ENCODE peak calls at places on chromosomes 11 and 22, in nine cellular contexts. H is lower lobe of right lung; V is CD4-positive, CD25-positive, alpha-beta regulatory T cell; E is SK-N-MC; Z is thoracic aorta; N is fibroblast of mammary gland; S is pancreas; A is astrocyte of the cerebellum; G is Peyer's patch. P is an unnamed sample.

GRCh38 chr11:80320765-80321164 is 879.9 kb upstream of the TENM4 start:
- DNase-seq in H (no peak), V (no peak), E (no peak), Z (no peak), N (no peak), S (no peak), A (no peak), G (no peak), P (no peak)

GRCh38 chr22:30392661-30393321 is 4.0 kb upstream of the SEC14L2 start:
- DNase-seq in H (no peak), V (no peak), E (no peak), Z (no peak), N (no peak), S (no peak), A (no peak), G (no peak), P (no peak)

GRCh38 chr11:67082071-67082791 is 25.6 kb downstream of the RHOD start:
- DNase-seq in H (no peak), V (no peak), E (no peak), Z (no peak), N (peak; percentile 12), S (no peak), A (no peak), G (no peak), P (no peak)

GRCh38 chr11:121270286-121270685 is 22.3 kb upstream of the SC5D start:
- DNase-seq in H (no peak), V (no peak), E (no peak), Z (no peak), N (no peak), S (no peak), A (no peak), G (no peak), P (no peak)

GRCh38 chr11:47466701-47467250 is 17.8 kb upstream of the RAPSN start:
- DNase-seq in H (no peak), V (no peak), E (no peak), Z (no peak), N (peak; percentile 42), S (peak; percentile 75), A (peak; percentile 67), G (peak; percentile 57), P (peak; percentile 87)

GRCh38 chr22:23816552-23816976 is 22.2 kb downstream of the DERL3 start:
- DNase-seq in H (peak; percentile 14), V (no peak), E (no peak), Z (no peak), N (no peak), S (no peak), A (no peak), G (no peak), P (no peak)

GRCh38 chr22:40180403-40180802 is 2.7 kb downstream of the TNRC6B start:
- DNase-seq in H (no peak), V (no peak), E (no peak), Z (no peak), N (peak; percentile 59), S (no peak), A (no peak), G (no peak), P (no peak)

GRCh38 chr11:23725752-23726151 is 771.1 kb upstream of the LUZP2 start:
- DNase-seq in H (no peak), V (no peak), E (no peak), Z (no peak), N (peak; percentile 40), S (no peak), A (peak; percentile 12), G (no peak), P (peak; percentile 32)

GRCh38 chr11:4607111-4607510 is 920 bp downstream of the TRIM68 start:
- DNase-seq in H (no peak), V (no peak), E (no peak), Z (no peak), N (peak; percentile 32), S (no peak), A (no peak), G (no peak), P (peak; percentile 13)

GRCh38 chr11:4605057-4605456 is 3.0 kb downstream of the TRIM68 start:
- DNase-seq in H (no peak), V (no peak), E (no peak), Z (no peak), N (no peak), S (no peak), A (no peak), G (no peak), P (no peak)

GRCh38 chr11:4610258-4610935 is 2.4 kb upstream of the TRIM68 start:
- DNase-seq in H (no peak), V (no peak), E (no peak), Z (no peak), N (no peak), S (no peak), A (no peak), G (no peak), P (peak; percentile 67)

GRCh38 chr11:4607782-4608666 is at the start of gene TRIM68:
- DNase-seq in H (peak; percentile 97), V (peak; percentile 90), E (peak; percentile 66), Z (peak; percentile 83), N (peak; percentile 93), S (peak; percentile 97), A (peak; percentile 90), G (peak; percentile 96), P (peak; percentile 96)

DNA sequence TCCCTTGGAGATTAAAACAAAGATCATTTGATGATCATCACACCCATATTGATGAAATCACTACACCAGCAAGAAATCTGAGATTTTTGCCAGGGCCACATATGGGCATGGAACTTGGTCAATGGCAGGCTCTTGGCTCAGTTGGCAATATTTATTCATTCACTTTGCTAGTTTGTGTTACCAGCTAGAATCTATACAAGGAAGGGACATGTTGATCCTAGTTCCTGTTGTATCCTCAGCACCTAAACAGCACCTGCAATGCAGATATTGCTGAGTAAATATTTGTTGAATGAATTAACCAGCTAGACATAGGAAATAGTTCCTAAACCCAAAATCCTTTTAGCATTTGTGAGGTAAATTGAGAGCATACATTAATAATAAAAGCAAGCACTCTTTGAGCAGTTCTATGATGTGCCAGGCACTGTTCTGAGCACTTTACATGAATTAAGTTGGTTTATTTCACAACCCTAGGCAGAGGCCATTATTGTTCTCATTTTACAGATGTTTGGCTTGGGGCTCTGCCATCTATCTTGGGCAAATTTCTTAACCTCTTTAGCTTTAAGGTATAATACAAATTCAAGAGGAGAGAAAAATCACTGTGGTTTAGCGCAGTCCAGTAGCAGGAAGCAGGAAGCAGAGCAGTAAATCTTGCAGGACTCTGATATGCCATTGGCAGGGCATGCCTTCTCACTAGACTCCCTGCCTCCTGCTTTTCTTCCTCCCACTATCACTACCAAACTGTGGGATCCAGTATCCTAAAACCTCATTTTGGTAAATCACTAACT is 1.6 kb downstream of the TRIM68 start:
- DNase-seq in H (no peak), V (no peak), E (no peak), Z (no peak), N (peak; percentile 43), S (no peak), A (peak; percentile 5), G (no peak), P (peak; percentile 42)
- H3K4me3 ChIP-seq in H (peak overlapping the region; percentile 75), V (peak overlapping the region; percentile 94), E (peak overlapping the region; percentile 93), Z (peak overlapping the region; percentile 83), N (no peak overlapping the region), S (peak overlapping the region; percentile 69), A (peak overlapping the region; percentile 69), G (peak overlapping the region; percentile 86), P (no peak overlapping the region)

DNA sequence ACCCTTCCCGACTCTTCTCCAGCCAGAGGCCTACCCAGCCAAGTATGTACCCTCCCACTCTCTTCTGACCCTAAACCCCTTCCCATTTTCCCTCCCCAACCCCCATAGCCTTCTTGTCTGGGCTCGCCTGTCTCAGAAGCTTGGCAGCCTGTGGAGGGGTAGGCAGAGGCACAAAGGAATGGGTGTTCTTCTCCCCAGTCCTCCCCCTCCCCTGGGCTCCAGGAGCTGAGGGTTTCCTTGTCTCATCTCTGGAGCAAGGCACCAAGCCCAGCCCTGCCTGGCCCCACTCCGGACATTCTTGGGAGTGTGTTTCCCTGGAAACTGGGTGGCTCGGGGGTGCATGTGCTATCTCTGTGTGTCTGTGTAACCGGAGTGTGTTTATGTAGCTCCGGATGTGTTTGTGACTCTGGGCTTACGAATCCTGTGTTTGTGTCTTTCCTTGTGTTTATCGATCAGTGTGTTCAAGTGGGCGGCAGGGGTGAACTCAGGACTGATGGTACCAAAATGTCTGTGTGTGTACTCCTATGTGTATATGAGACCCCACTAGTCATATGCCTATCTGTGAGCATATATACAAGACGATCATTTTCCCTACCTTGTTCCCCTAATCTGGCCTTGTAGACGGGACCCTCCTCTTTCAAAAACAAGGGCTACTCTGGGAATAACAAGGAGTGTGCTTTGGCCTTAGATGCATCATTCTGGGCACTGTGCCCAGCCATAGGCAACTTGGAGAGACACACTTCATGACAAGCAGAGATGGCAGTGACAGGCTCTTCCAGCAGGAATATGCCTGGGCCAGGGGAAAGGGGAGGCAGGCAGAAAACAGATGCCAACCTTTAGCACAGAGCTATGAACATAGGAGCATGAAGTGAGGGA is 10.9 kb downstream of the PHLDB1 start:
- DNase-seq in H (peak; percentile 69), V (no peak), E (no peak), Z (no peak), N (peak; percentile 87), S (peak; percentile 49), A (no peak), G (peak; percentile 56), P (peak; percentile 94)
- H3K4me3 ChIP-seq in H (peak overlapping the region; percentile 11), V (no peak overlapping the region), E (no peak overlapping the region), Z (no peak overlapping the region), N (no peak overlapping the region), S (no peak overlapping the region), A (no peak overlapping the region), G (no peak overlapping the region), P (no peak overlapping the region)

GRCh38 chr11:536841-537621 is at the start of gene LRRC56:
- DNase-seq in H (peak; percentile 93), V (peak; percentile 93), E (peak; percentile 50), Z (peak; percentile 32), N (peak; percentile 60), S (peak; percentile 83), A (peak; percentile 40), G (peak; percentile 90), P (peak; percentile 86)
- H3K4me3 ChIP-seq in H (peak within 1 kb of the TSS; percentile 75), V (peak within 1 kb of the TSS; percentile 32), E (peak within 1 kb of the TSS; percentile 89), Z (peak within 1 kb of the TSS; percentile 90), N (peak within 1 kb of the TSS; percentile 13), S (peak within 1 kb of the TSS; percentile 80), A (peak within 1 kb of the TSS; percentile 60), G (peak within 1 kb of the TSS; percentile 67), P (peak within 1 kb of the TSS; percentile 18)

GRCh38 chr22:26168199-26168915 is 905 bp upstream of the SEZ6L start:
- DNase-seq in H (no peak), V (no peak), E (no peak), Z (no peak), N (no peak), S (no peak), A (no peak), G (no peak), P (no peak)

GRCh38 chr22:26170795-26171194 is 1.5 kb downstream of the SEZ6L start:
- DNase-seq in H (no peak), V (no peak), E (no peak), Z (no peak), N (no peak), S (peak; percentile 13), A (no peak), G (no peak), P (no peak)

GRCh38 chr22:26168934-26169311 is 339 bp upstream of the SEZ6L start:
- DNase-seq in H (no peak), V (no peak), E (no peak), Z (no peak), N (no peak), S (no peak), A (no peak), G (no peak), P (no peak)

GRCh38 chr22:26169312-26170111 is at the start of gene SEZ6L:
- DNase-seq in H (peak; percentile 43), V (no peak), E (no peak), Z (no peak), N (no peak), S (no peak), A (no peak), G (no peak), P (no peak)

DNA sequence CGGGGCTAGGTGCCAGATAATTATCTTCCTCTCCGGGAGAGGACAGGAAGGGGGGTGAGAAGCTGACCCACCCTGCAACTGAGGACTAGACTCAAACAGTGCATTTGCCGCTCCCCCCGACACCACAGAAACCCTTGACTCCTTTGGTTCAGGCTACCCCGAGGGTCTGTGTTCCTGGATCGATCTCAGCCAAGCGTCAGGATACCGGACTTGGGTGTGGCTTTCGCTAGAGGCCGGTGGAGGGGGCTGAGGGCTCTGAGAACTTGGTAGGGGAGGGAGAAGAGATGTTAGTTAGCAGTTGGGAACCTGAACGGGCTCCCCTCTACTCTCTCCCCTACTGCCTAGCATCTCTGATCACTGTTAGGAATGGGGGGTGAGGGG is 840 bp downstream of the SEZ6L start:
- DNase-seq in H (no peak), V (no peak), E (no peak), Z (no peak), N (no peak), S (no peak), A (no peak), G (no peak), P (no peak)
- H3K4me3 ChIP-seq in H (peak overlapping the region; percentile 40), V (no peak overlapping the region), E (no peak overlapping the region), Z (peak overlapping the region; percentile 72), N (no peak overlapping the region), S (peak overlapping the region; percentile 32), A (no peak overlapping the region), G (no peak overlapping the region), P (no peak overlapping the region)